ENCODE peak calls at places on chromosome 17, in five cellular contexts. Z, J, N, H and W are unnamed samples.
A peak's percentile ranks its signal among the peaks of the same experiment; 100 is the strongest.

GRCh38 chr17:43068570-43069367 is 43.7 kb downstream of the RND2 start:
- DNase-seq in J (no peak), N (no peak), Z (no peak), H (no peak), W (no peak)

GRCh38 chr17:2054262-2054739 is 602 bp upstream of the HIC1 start:
- DNase-seq in Z (peak; percentile 39), H (no peak), J (no peak), N (peak; percentile 55), W (peak; percentile 50)

GRCh38 chr17:57221366-57222350 is 34.7 kb upstream of the MSI2 start:
- DNase-seq in H (no peak), J (no peak), Z (no peak), N (no peak), W (no peak)

GRCh38 chr17:78789663-78790181 is 7.6 kb upstream of the CYTH1 start:
- DNase-seq in J (no peak), N (peak; percentile 89), Z (no peak), H (no peak), W (no peak)

GRCh38 chr17:49543860-49544259 is 31.8 kb upstream of the NXPH3 start:
- DNase-seq in J (no peak), N (no peak), H (no peak), Z (no peak), W (no peak)

GRCh38 chr17:40306395-40306794 is 2.6 kb upstream of the RARA start:
- DNase-seq in N (no peak), Z (no peak), J (no peak), H (no peak), W (no peak)

GRCh38 chr17:67855504-67856324 is 30.4 kb downstream of the BPTF start:
- DNase-seq in N (no peak), Z (no peak), H (no peak), J (no peak), W (no peak)

GRCh38 chr17:6748617-6749016 is 7.2 kb upstream of the XAF1 start:
- DNase-seq in J (no peak), Z (no peak), N (no peak), H (no peak), W (no peak)

GRCh38 chr17:32112416-32112815 is 29.9 kb upstream of the RHOT1 start:
- DNase-seq in J (no peak), H (no peak), Z (no peak), N (no peak), W (no peak)

GRCh38 chr17:55177159-55177913 is 87.4 kb upstream of the HLF start:
- DNase-seq in Z (no peak), J (no peak), H (no peak), N (no peak), W (no peak)

GRCh38 chr17:4520881-4521600 is 22.4 kb downstream of the SPNS2 start:
- DNase-seq in J (no peak), N (peak; percentile 54), Z (no peak), H (no peak), W (no peak)

GRCh38 chr17:31007695-31008373 is 37.0 kb downstream of the RNF135 start:
- DNase-seq in H (no peak), N (no peak), Z (no peak), J (no peak), W (no peak)

GRCh38 chr17:57499648-57500049 is 243.3 kb downstream of the MSI2 start:
- DNase-seq in Z (no peak), J (no peak), H (no peak), N (no peak), W (no peak)

GRCh38 chr17:7586673-7587419 is 3.0 kb downstream of the SOX15 start:
- DNase-seq in H (no peak), Z (no peak), J (no peak), N (no peak), W (no peak)

GRCh38 chr17:63932008-63932561 is at the start of gene CD79B:
- DNase-seq in J (no peak), H (no peak), N (no peak), Z (peak; percentile 90), W (peak; percentile 49)

GRCh38 chr17:80449194-80449929 is 27.0 kb downstream of the NPTX1 start:
- DNase-seq in J (no peak), Z (no peak), H (no peak), N (no peak), W (no peak)

GRCh38 chr17:13337171-13337570 is 264.6 kb downstream of the HS3ST3A1 start:
- DNase-seq in H (no peak), J (no peak), Z (no peak), N (peak; percentile 33), W (no peak)

GRCh38 chr17:77449373-77449907 is 308.7 kb downstream of the SEC14L1 start:
- DNase-seq in N (no peak), Z (no peak), H (no peak), J (no peak), W (no peak)

GRCh38 chr17:68101992-68102758 is 66.6 kb downstream of the KPNA2 start:
- DNase-seq in H (no peak), Z (no peak), J (no peak), N (no peak), W (peak; percentile 24)

GRCh38 chr17:39755550-39756375 is 18.0 kb downstream of the GRB7 start:
- DNase-seq in J (peak; percentile 48), H (no peak), N (peak; percentile 24), Z (peak; percentile 73), W (peak; percentile 37)